ENCODE peak calls at places on chromosomes 11 and 22, in four cellular contexts. V, Y, K and E are unnamed samples.

GRCh38 chr22:20224917-20225692 is 43.0 kb downstream of the RTN4R start:
- DNase-seq in V (no peak), Y (no peak), K (no peak), E (no peak)

GRCh38 chr11:82701847-82702520 is 31.7 kb downstream of the FAM181B start:
- DNase-seq in V (no peak), Y (no peak), K (peak; percentile 91), E (no peak)

GRCh38 chr11:75533843-75534242 is 8.1 kb upstream of the GDPD5 start:
- DNase-seq in V (no peak), Y (no peak), K (no peak), E (no peak)

GRCh38 chr11:126140932-126141291 is 70.5 kb downstream of the RPUSD4 start:
- DNase-seq in V (no peak), Y (peak; percentile 75), K (no peak), E (no peak)

GRCh38 chr11:66815646-66816045 is 27.6 kb upstream of the RCE1 start:
- DNase-seq in V (peak; percentile 10), Y (no peak), K (no peak), E (no peak)

GRCh38 chr11:86799680-86800075 is 664 bp upstream of the PRSS23 start:
- DNase-seq in V (no peak), Y (no peak), K (no peak), E (no peak)

GRCh38 chr11:57306156-57306876 is 18.4 kb downstream of the TNKS1BP1 start:
- DNase-seq in V (no peak), Y (no peak), K (no peak), E (no peak)

GRCh38 chr11:126942146-126942545 is 58.4 kb downstream of the KIRREL3 start:
- DNase-seq in V (no peak), Y (no peak), K (no peak), E (peak; percentile 16)

GRCh38 chr11:94732617-94733292 is 35.4 kb upstream of the AMOTL1 start:
- DNase-seq in V (no peak), Y (peak; percentile 26), K (peak; percentile 90), E (no peak)

GRCh38 chr11:44979536-44980399 is 29.1 kb upstream of the TP53I11 start:
- DNase-seq in V (peak; percentile 78), Y (no peak), K (no peak), E (no peak)

GRCh38 chr22:24423519-24424000 is 3.8 kb upstream of the ADORA2A start:
- DNase-seq in V (no peak), Y (peak; percentile 61), K (no peak), E (no peak)

GRCh38 chr11:61544466-61544865 is 35.9 kb downstream of the LRRC10B start:
- DNase-seq in V (no peak), Y (no peak), K (no peak), E (no peak)

GRCh38 chr11:66478823-66479740 is 1.2 kb upstream of the DPP3 start:
- DNase-seq in V (peak; percentile 45), Y (peak; percentile 46), K (no peak), E (no peak)

GRCh38 chr11:65113839-65114238 is 2.2 kb downstream of the TM7SF2 start:
- DNase-seq in V (no peak), Y (no peak), K (no peak), E (no peak)

GRCh38 chr11:37402663-37403062 is 804.6 kb upstream of the RAG2 start:
- DNase-seq in V (no peak), Y (no peak), K (no peak), E (no peak)

GRCh38 chr11:66230978-66231377 is 37.5 kb upstream of the RAB1B start:
- DNase-seq in V (no peak), Y (no peak), K (no peak), E (no peak)

GRCh38 chr11:106424111-106424510 is 346.6 kb downstream of the AASDHPPT start:
- DNase-seq in V (no peak), Y (no peak), K (no peak), E (no peak)

GRCh38 chr22:23834830-23835772 is 3.7 kb downstream of the DERL3 start:
- DNase-seq in V (no peak), Y (no peak), K (no peak), E (peak; percentile 74)

GRCh38 chr11:76248210-76248609 is 41.9 kb upstream of the WNT11 start:
- DNase-seq in V (no peak), Y (no peak), K (no peak), E (no peak)

GRCh38 chr11:131217313-131218297 is 152.8 kb upstream of the NTM start:
- DNase-seq in V (no peak), Y (no peak), K (no peak), E (no peak)

GRCh38 chr11:72589802-72590761 is 84.1 kb downstream of the PDE2A start:
- DNase-seq in V (no peak), Y (no peak), K (no peak), E (no peak)

GRCh38 chr22:50299724-50300619 is 7.5 kb downstream of the PLXNB2 start:
- DNase-seq in V (no peak), Y (no peak), K (no peak), E (no peak)
- H3K4me3 ChIP-seq in V (peak overlapping the region; percentile 30), Y (peak overlapping the region; percentile 41), K (peak overlapping the region; percentile 55), E (peak overlapping the region; percentile 96)

GRCh38 chr11:46222485-46223251 is 54.8 kb upstream of the CREB3L1 start:
- DNase-seq in V (no peak), Y (no peak), K (no peak), E (no peak)
- TF ChIP-seq CTCF in V (no peak), Y (no peak), K (no peak), E (no peak)

GRCh38 chr22:41782751-41783150 is 17.7 kb upstream of the CCDC134 start:
- DNase-seq in V (no peak), Y (no peak), K (no peak), E (no peak)
- H3K4me3 ChIP-seq in V (no peak overlapping the region), Y (no peak overlapping the region), K (no peak overlapping the region), E (no peak overlapping the region)

DNA sequence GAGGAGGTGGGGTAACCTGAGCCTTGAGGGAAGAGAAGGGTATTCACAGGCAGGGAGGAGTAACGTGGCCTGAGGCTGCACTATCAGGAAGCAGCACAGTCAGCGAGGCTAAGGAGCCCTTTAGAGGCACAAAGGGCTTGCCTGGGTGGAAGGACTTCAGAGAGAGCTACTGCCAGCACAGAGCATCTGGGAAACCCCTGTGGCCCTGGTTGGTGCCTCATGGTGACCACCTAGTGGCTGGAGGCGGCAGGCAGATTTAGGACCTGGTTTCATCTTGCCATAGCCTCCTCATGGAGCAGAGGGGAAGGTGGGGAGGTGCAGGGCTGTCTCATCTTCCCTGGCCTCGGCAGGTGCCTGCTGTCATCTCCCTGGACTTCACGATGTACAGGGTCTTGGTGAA is 64.5 kb downstream of the MPPED1 start:
- DNase-seq in V (no peak), Y (no peak), K (no peak), E (no peak)
- TF ChIP-seq CTCF in V (peak; percentile 34), Y (no peak), K (no peak), E (no peak)

GRCh38 chr11:68282141-68282860 is 10.5 kb upstream of the C11orf24 start:
- DNase-seq in V (no peak), Y (no peak), K (no peak), E (no peak)
- H3K4me3 ChIP-seq in V (no peak overlapping the region), Y (no peak overlapping the region), K (no peak overlapping the region), E (no peak overlapping the region)